ENCODE peak calls at places on chromosome 1, in ten cellular contexts. A is activated T-cell treated with anti-CD3 and anti-CD28 coated beads for 1 hour; Q is foreskin fibroblast; J is upper lobe of right lung; H is amygdala; E is activated naive CD4-positive, alpha-beta T cell treated with anti-CD3 and anti-CD28 coated beads, Interleukin-2, amount 50 U/mL, for 16 hours; X is germinal center; S is AG09319; W is NCI-H345; Y is AG09309. N is an unnamed sample.

GRCh38 chr1:184755226-184756065 is 788 bp upstream of the EDEM3 start:
- DNase-seq in A (peak), Q (peak), J (no peak), H (no peak), E (no peak), X (peak), S (no peak), W (peak), Y (no peak), N (peak)

GRCh38 chr1:153791856-153792253 is 16.6 kb downstream of the SLC27A3 start:
- DNase-seq in A (no peak), Q (peak), J (peak), H (no peak), E (no peak), X (no peak), S (no peak), W (no peak), Y (peak), N (no peak)

GRCh38 chr1:24206516-24207394 is 19.7 kb upstream of the IFNLR1 start:
- DNase-seq in A (no peak), Q (no peak), J (no peak), H (no peak), E (no peak), X (no peak), S (no peak), W (no peak), Y (no peak), N (no peak)

GRCh38 chr1:11044086-11044848 is 2.8 kb downstream of the MASP2 start:
- DNase-seq in A (no peak), Q (no peak), J (peak), H (no peak), E (no peak), X (no peak), S (no peak), W (no peak), Y (no peak), N (no peak)

GRCh38 chr1:94962745-94963265 is 35.9 kb upstream of the CNN3 start:
- DNase-seq in A (peak), Q (peak), J (no peak), H (no peak), E (peak), X (peak), S (no peak), W (no peak), Y (no peak), N (no peak)

GRCh38 chr1:77322061-77322900 is 40.5 kb downstream of the AK5 start:
- DNase-seq in A (no peak), Q (peak), J (no peak), H (no peak), E (no peak), X (no peak), S (peak), W (no peak), Y (peak), N (no peak)

GRCh38 chr1:225691377-225691776 is 38.5 kb upstream of the ENAH start:
- DNase-seq in A (no peak), Q (no peak), J (no peak), H (no peak), E (no peak), X (no peak), S (no peak), W (no peak), Y (no peak), N (no peak)

GRCh38 chr1:238465449-238465848 is 574.7 kb upstream of the ZP4 start:
- DNase-seq in A (no peak), Q (no peak), J (no peak), H (no peak), E (no peak), X (no peak), S (no peak), W (no peak), Y (no peak), N (no peak)

GRCh38 chr1:217953330-217953729 is 322.2 kb downstream of the SPATA17 start:
- DNase-seq in A (no peak), Q (no peak), J (no peak), H (no peak), E (no peak), X (no peak), S (no peak), W (no peak), Y (no peak), N (no peak)

GRCh38 chr1:178539291-178539690 is 26.4 kb downstream of the TEX35 start:
- DNase-seq in A (no peak), Q (peak), J (no peak), H (no peak), E (no peak), X (no peak), S (no peak), W (no peak), Y (no peak), N (no peak)

GRCh38 chr1:78334952-78335351 is 155.8 kb upstream of the PTGFR start:
- DNase-seq in A (no peak), Q (peak), J (no peak), H (no peak), E (no peak), X (no peak), S (no peak), W (no peak), Y (no peak), N (no peak)

GRCh38 chr1:160640359-160641123 is 6.3 kb downstream of the SLAMF1 start:
- DNase-seq in A (no peak), Q (no peak), J (no peak), H (no peak), E (no peak), X (no peak), S (no peak), W (no peak), Y (no peak), N (no peak)

GRCh38 chr1:66617362-66617761 is 83.4 kb downstream of the SGIP1 start:
- DNase-seq in A (no peak), Q (peak), J (no peak), H (no peak), E (no peak), X (no peak), S (peak), W (no peak), Y (no peak), N (no peak)

GRCh38 chr1:53944469-53945182 is 873 bp downstream of the IFT25 start:
- DNase-seq in A (no peak), Q (peak), J (no peak), H (no peak), E (no peak), X (peak), S (no peak), W (no peak), Y (no peak), N (no peak)

GRCh38 chr1:152869808-152870419 is 8.2 kb upstream of the SMCP start:
- DNase-seq in A (peak), Q (peak), J (no peak), H (peak), E (peak), X (peak), S (peak), W (peak), Y (peak), N (no peak)

GRCh38 chr1:54137532-54138061 is 15.2 kb downstream of the CDCP2 start:
- DNase-seq in A (no peak), Q (peak), J (no peak), H (no peak), E (no peak), X (no peak), S (no peak), W (no peak), Y (peak), N (no peak)

GRCh38 chr1:227952374-227953021 is 4.8 kb upstream of the WNT9A start:
- DNase-seq in A (no peak), Q (no peak), J (peak), H (no peak), E (no peak), X (no peak), S (no peak), W (no peak), Y (no peak), N (no peak)

GRCh38 chr1:227357229-227358078 is 39.2 kb upstream of the CDC42BPA start:
- DNase-seq in A (no peak), Q (peak), J (no peak), H (no peak), E (no peak), X (no peak), S (peak), W (no peak), Y (no peak), N (no peak)

GRCh38 chr1:87592156-87592555 is 263.5 kb downstream of the LMO4 start:
- DNase-seq in A (no peak), Q (no peak), J (no peak), H (no peak), E (no peak), X (no peak), S (no peak), W (no peak), Y (no peak), N (no peak)

GRCh38 chr1:92080128-92080985 is at the start of gene BTBD8:
- DNase-seq in A (peak), Q (peak), J (peak), H (peak), E (peak), X (peak), S (peak), W (peak), Y (peak), N (peak)

GRCh38 chr1:44089371-44090070 is 29.1 kb upstream of the KLF17 start:
- DNase-seq in A (no peak), Q (peak), J (no peak), H (no peak), E (no peak), X (no peak), S (no peak), W (peak), Y (no peak), N (no peak)

GRCh38 chr1:169338617-169339016 is 29.0 kb downstream of the NME7 start:
- DNase-seq in A (no peak), Q (no peak), J (no peak), H (no peak), E (no peak), X (no peak), S (no peak), W (no peak), Y (no peak), N (no peak)